ENCODE peak calls at places on chromosomes 13 and 19, in eight cellular contexts. A is anterior cingulate cortex; W is central memory CD8-positive, alpha-beta T cell; L is ecto neural progenitor cell; R is hippocampal formation; S is BJ; P is lung microvascular endothelial cell; O is NCI-H146. Y is an unnamed sample.

GRCh38 chr19:55082023-55082851 is 6.6 kb downstream of the EPS8L1 start:
- DNase-seq in A (no peak), W (no peak), L (peak), R (no peak), S (no peak), P (peak), O (peak), Y (no peak)

GRCh38 chr19:342801-343421 is 1.7 kb downstream of the MIER2 start:
- DNase-seq in A (peak), W (no peak), L (no peak), R (no peak), S (peak), P (peak), O (no peak), Y (peak)

GRCh38 chr13:38954291-38954690 is 36.3 kb downstream of the STOML3 start:
- DNase-seq in A (no peak), W (no peak), L (no peak), R (no peak), S (no peak), P (peak), O (no peak), Y (no peak)

GRCh38 chr19:6754136-6754535 is 13.1 kb downstream of the SH2D3A start:
- DNase-seq in A (no peak), W (no peak), L (no peak), R (no peak), S (no peak), P (no peak), O (no peak), Y (no peak)

GRCh38 chr13:80386001-80386400 is 45.1 kb upstream of the SPRY2 start:
- DNase-seq in A (no peak), W (no peak), L (no peak), R (no peak), S (no peak), P (no peak), O (no peak), Y (no peak)

GRCh38 chr19:6076675-6077463 is 33.4 kb downstream of the RFX2 start:
- DNase-seq in A (no peak), W (no peak), L (no peak), R (no peak), S (peak), P (no peak), O (no peak), Y (peak)

GRCh38 chr19:3483226-3483628 is at the start of gene SMIM44:
- DNase-seq in A (no peak), W (no peak), L (no peak), R (no peak), S (no peak), P (no peak), O (peak), Y (no peak)

GRCh38 chr13:71880753-71881541 is 13.9 kb upstream of the DACH1 start:
- DNase-seq in A (no peak), W (no peak), L (no peak), R (no peak), S (no peak), P (no peak), O (no peak), Y (no peak)

GRCh38 chr19:991174-991931 is 7.2 kb downstream of the WDR18 start:
- DNase-seq in A (no peak), W (no peak), L (peak), R (no peak), S (no peak), P (peak), O (no peak), Y (no peak)

GRCh38 chr13:39362652-39363390 is 240.2 kb downstream of the LHFPL6 start:
- DNase-seq in A (no peak), W (no peak), L (no peak), R (no peak), S (no peak), P (no peak), O (no peak), Y (no peak)

GRCh38 chr19:31340059-31341025 is 8.9 kb downstream of the TSHZ3 start:
- DNase-seq in A (no peak), W (peak), L (no peak), R (no peak), S (peak), P (no peak), O (no peak), Y (peak)

GRCh38 chr13:43136940-43137574 is 113.7 kb downstream of the DNAJC15 start:
- DNase-seq in A (no peak), W (no peak), L (no peak), R (no peak), S (no peak), P (no peak), O (no peak), Y (no peak)

GRCh38 chr19:44687898-44688297 is 11.1 kb upstream of the CEACAM16 start:
- DNase-seq in A (no peak), W (no peak), L (no peak), R (no peak), S (no peak), P (no peak), O (no peak), Y (no peak)

GRCh38 chr19:38699027-38699346 is 45.3 kb downstream of the CAPN12 start:
- DNase-seq in A (no peak), W (no peak), L (no peak), R (no peak), S (no peak), P (no peak), O (no peak), Y (no peak)

GRCh38 chr13:67043901-67044300 is 186.2 kb downstream of the PCDH9 start:
- DNase-seq in A (no peak), W (no peak), L (no peak), R (no peak), S (no peak), P (no peak), O (no peak), Y (no peak)

Y was measured in AG09309.